ENCODE peak calls at places on chromosomes 12 and 14, in six cellular contexts. I is epithelial cell of esophagus; P is BJ; B is retina; X is effector memory CD8-positive, alpha-beta T cell; E is GM06990. V is an unnamed sample.

GRCh38 chr14:98890556-98891340 is 381.2 kb downstream of the BCL11B start:
- DNase-seq in P (no peak), E (no peak), X (no peak), B (no peak), I (no peak), V (no peak)

GRCh38 chr12:58253663-58254062 is 312.3 kb downstream of the ATP23 start:
- DNase-seq in E (no peak), I (peak), B (no peak), P (no peak), X (no peak), V (no peak)

GRCh38 chr12:115937345-115937744 is 340.1 kb downstream of the MED13L start:
- DNase-seq in E (no peak), P (no peak), X (no peak), I (no peak), B (no peak), V (no peak)

GRCh38 chr14:77140343-77140936 is 1.2 kb downstream of the ZDHHC22 start:
- DNase-seq in I (no peak), X (no peak), E (no peak), P (no peak), B (no peak), V (no peak)

GRCh38 chr14:99737451-99737951 is 53.4 kb downstream of the CYP46A1 start:
- DNase-seq in E (no peak), I (peak), X (no peak), P (no peak), B (no peak), V (no peak)

GRCh38 chr12:54658306-54659264 is 10.4 kb upstream of the DCD start:
- DNase-seq in I (peak), P (no peak), E (no peak), B (no peak), X (peak), V (no peak)

GRCh38 chr12:39919790-39920189 is 186.1 kb downstream of the SLC2A13 start:
- DNase-seq in B (no peak), P (no peak), X (no peak), I (peak), E (no peak), V (no peak)

GRCh38 chr14:22512106-22512814 is 76.8 kb downstream of the DAD1 start:
- DNase-seq in X (no peak), B (no peak), P (no peak), E (no peak), I (no peak), V (no peak)

GRCh38 chr14:64232944-64233343 is 61.2 kb downstream of the ESR2 start:
- DNase-seq in X (no peak), P (no peak), B (no peak), E (no peak), I (no peak), V (no peak)

V was measured in AG04449.